ENCODE peak calls at places on chromosomes 6 and 20, in seven cellular contexts. One of them, this sample, is unnamed. For H3K9me3, the result is how much of the 10 kb centered on the place peaks cover.

GRCh38 chr6:144266091-144266649 is 19.0 kb upstream of the UTRN start:
- DNase-seq in HCT116: peak
- DNase-seq in H1: peak
- DNase-seq in SK-N-SH: no peak
- DNase-seq in HepG2: no peak
- DNase-seq in K562: no peak
- DNase-seq in GM12878: no peak
- DNase-seq in this sample: no peak

GRCh38 chr20:4261333-4262284 is 246.3 kb upstream of the RNF24 start:
- DNase-seq in HCT116: no peak
- DNase-seq in H1: no peak
- DNase-seq in SK-N-SH: no peak
- DNase-seq in HepG2: no peak
- DNase-seq in K562: no peak
- DNase-seq in GM12878: no peak
- DNase-seq in this sample: no peak

GRCh38 chr6:148452921-148453320 is 110.3 kb downstream of the SASH1 start:
- DNase-seq in HCT116: no peak
- DNase-seq in H1: no peak
- DNase-seq in SK-N-SH: no peak
- DNase-seq in HepG2: no peak
- DNase-seq in K562: no peak
- DNase-seq in GM12878: no peak
- DNase-seq in this sample: no peak

GRCh38 chr20:57395111-57395959 is 4.1 kb downstream of the RBM38 start:
- DNase-seq in HCT116: no peak
- DNase-seq in H1: no peak
- DNase-seq in SK-N-SH: no peak
- DNase-seq in HepG2: no peak
- DNase-seq in K562: no peak
- DNase-seq in GM12878: no peak
- DNase-seq in this sample: no peak

GRCh38 chr6:82741996-82742385 is 323.6 kb downstream of the UBE3D start:
- DNase-seq in HCT116: no peak
- DNase-seq in H1: no peak
- DNase-seq in SK-N-SH: no peak
- DNase-seq in HepG2: no peak
- DNase-seq in K562: no peak
- DNase-seq in GM12878: no peak
- DNase-seq in this sample: no peak

GRCh38 chr6:156873654-156874380 is 96.6 kb downstream of the ARID1B start:
- DNase-seq in HCT116: no peak
- DNase-seq in H1: no peak
- DNase-seq in SK-N-SH: no peak
- DNase-seq in HepG2: no peak
- DNase-seq in K562: no peak
- DNase-seq in GM12878: no peak
- DNase-seq in this sample: no peak

GRCh38 chr6:170583736-170584180 is 679 bp downstream of the PDCD2 start:
- DNase-seq in HCT116: no peak
- DNase-seq in H1: no peak
- DNase-seq in SK-N-SH: no peak
- DNase-seq in HepG2: no peak
- DNase-seq in K562: no peak
- DNase-seq in GM12878: no peak
- DNase-seq in this sample: no peak

GRCh38 chr6:127342946-127343752 is at the start of gene ECHDC1:
- DNase-seq in HCT116: peak
- DNase-seq in H1: peak
- DNase-seq in SK-N-SH: peak
- DNase-seq in HepG2: peak
- DNase-seq in K562: peak
- DNase-seq in GM12878: no peak
- DNase-seq in this sample: peak

GRCh38 chr6:7747901-7748504 is 22.1 kb downstream of the BMP6 start:
- DNase-seq in HCT116: no peak
- DNase-seq in H1: no peak
- DNase-seq in SK-N-SH: no peak
- DNase-seq in HepG2: no peak
- DNase-seq in K562: no peak
- DNase-seq in GM12878: no peak
- DNase-seq in this sample: no peak

GRCh38 chr20:51930775-51931174 is 128.5 kb upstream of the SALL4 start:
- DNase-seq in HCT116: peak
- DNase-seq in H1: no peak
- DNase-seq in SK-N-SH: no peak
- DNase-seq in HepG2: no peak
- DNase-seq in K562: no peak
- DNase-seq in GM12878: no peak
- DNase-seq in this sample: peak

GRCh38 chr6:146891615-146892265 is 293.0 kb downstream of the ADGB start:
- DNase-seq in HCT116: no peak
- DNase-seq in H1: no peak
- DNase-seq in SK-N-SH: no peak
- DNase-seq in HepG2: no peak
- DNase-seq in K562: no peak
- DNase-seq in GM12878: no peak
- DNase-seq in this sample: no peak

GRCh38 chr20:20161611-20162010 is 109.3 kb downstream of the CFAP61 start:
- DNase-seq in HCT116: no peak
- DNase-seq in H1: no peak
- DNase-seq in SK-N-SH: no peak
- DNase-seq in HepG2: no peak
- DNase-seq in K562: no peak
- DNase-seq in GM12878: no peak
- DNase-seq in this sample: no peak

GRCh38 chr6:112909781-112910180 is 562.7 kb downstream of the RFPL4B start:
- DNase-seq in HCT116: no peak
- DNase-seq in H1: no peak
- DNase-seq in SK-N-SH: no peak
- DNase-seq in HepG2: no peak
- DNase-seq in K562: no peak
- DNase-seq in GM12878: no peak
- DNase-seq in this sample: no peak

GRCh38 chr6:37794825-37795224 is 24.7 kb upstream of the ZFAND3 start:
- DNase-seq in HCT116: no peak
- DNase-seq in H1: no peak
- DNase-seq in SK-N-SH: no peak
- DNase-seq in HepG2: no peak
- DNase-seq in K562: no peak
- DNase-seq in GM12878: no peak
- DNase-seq in this sample: peak

GRCh38 chr6:168162366-168162765 is 83.4 kb upstream of the FRMD1 start:
- DNase-seq in HCT116: no peak
- DNase-seq in H1: no peak
- DNase-seq in SK-N-SH: no peak
- DNase-seq in HepG2: no peak
- DNase-seq in K562: no peak
- DNase-seq in GM12878: no peak
- DNase-seq in this sample: no peak

GRCh38 chr6:111646942-111647341 is 41.3 kb upstream of the TRAF3IP2 start:
- DNase-seq in HCT116: no peak
- DNase-seq in H1: no peak
- DNase-seq in SK-N-SH: no peak
- DNase-seq in HepG2: no peak
- DNase-seq in K562: no peak
- DNase-seq in GM12878: no peak
- DNase-seq in this sample: no peak

GRCh38 chr6:87408721-87409155 is 966 bp downstream of the CFAP206 start:
- DNase-seq in HCT116: no peak
- DNase-seq in H1: no peak
- DNase-seq in SK-N-SH: no peak
- DNase-seq in HepG2: no peak
- DNase-seq in K562: no peak
- DNase-seq in GM12878: no peak
- DNase-seq in this sample: peak

DNA sequence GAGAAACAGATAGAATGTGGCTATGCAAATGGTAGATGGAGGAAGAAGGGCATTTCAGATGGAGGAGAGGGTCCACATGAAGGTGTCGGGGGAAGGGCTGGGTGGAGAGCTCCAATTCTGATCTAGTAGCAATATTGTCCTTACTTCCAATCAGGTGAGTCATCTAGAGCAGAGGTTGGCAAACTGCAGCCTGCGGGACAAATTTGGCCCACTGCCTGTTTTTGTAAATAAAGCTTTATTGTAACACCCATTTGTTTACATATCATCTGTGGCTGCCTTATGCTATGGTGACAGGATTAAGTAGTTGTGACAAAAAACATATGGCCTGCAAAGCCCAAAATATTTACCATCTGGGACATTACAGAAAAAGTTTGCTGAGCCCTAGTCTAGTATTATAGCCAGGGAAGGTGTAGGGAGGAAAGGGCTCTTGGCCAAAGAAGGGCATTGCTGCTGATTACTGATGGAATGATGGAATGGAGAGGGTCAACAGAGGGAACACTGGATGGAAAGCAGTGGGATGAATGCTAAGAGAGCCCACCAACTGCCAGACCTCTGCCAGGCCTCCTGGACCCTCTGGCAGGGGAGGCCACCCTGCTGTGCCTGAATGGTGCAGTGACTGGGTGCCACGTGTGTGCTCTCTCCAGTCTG is 79.8 kb downstream of the SLC22A23 start:
- DNase-seq in HCT116: no peak
- DNase-seq in H1: no peak
- DNase-seq in SK-N-SH: no peak
- DNase-seq in HepG2: peak
- DNase-seq in K562: no peak
- DNase-seq in GM12878: no peak
- DNase-seq in this sample: no peak
- TF ChIP-seq SIN3A in HCT116: no peak
- TF ChIP-seq SIN3A in H1: no peak
- TF ChIP-seq SIN3A in SK-N-SH: no peak
- TF ChIP-seq SIN3A in HepG2: no peak
- TF ChIP-seq SIN3A in K562: no peak
- TF ChIP-seq SIN3A in GM12878: no peak
- TF ChIP-seq SIN3A in this sample: no peak

GRCh38 chr20:56222945-56223344 is 25.6 kb upstream of the MC3R start:
- DNase-seq in HCT116: no peak
- DNase-seq in H1: no peak
- DNase-seq in SK-N-SH: no peak
- DNase-seq in HepG2: no peak
- DNase-seq in K562: no peak
- DNase-seq in GM12878: no peak
- DNase-seq in this sample: no peak
- H3K9me3 ChIP-seq in HCT116: under half
- H3K9me3 ChIP-seq in H1: half or more
- H3K9me3 ChIP-seq in SK-N-SH: under half
- H3K9me3 ChIP-seq in HepG2: under half
- H3K9me3 ChIP-seq in K562: under half
- H3K9me3 ChIP-seq in GM12878: under half
- H3K9me3 ChIP-seq in this sample: under half

DNA sequence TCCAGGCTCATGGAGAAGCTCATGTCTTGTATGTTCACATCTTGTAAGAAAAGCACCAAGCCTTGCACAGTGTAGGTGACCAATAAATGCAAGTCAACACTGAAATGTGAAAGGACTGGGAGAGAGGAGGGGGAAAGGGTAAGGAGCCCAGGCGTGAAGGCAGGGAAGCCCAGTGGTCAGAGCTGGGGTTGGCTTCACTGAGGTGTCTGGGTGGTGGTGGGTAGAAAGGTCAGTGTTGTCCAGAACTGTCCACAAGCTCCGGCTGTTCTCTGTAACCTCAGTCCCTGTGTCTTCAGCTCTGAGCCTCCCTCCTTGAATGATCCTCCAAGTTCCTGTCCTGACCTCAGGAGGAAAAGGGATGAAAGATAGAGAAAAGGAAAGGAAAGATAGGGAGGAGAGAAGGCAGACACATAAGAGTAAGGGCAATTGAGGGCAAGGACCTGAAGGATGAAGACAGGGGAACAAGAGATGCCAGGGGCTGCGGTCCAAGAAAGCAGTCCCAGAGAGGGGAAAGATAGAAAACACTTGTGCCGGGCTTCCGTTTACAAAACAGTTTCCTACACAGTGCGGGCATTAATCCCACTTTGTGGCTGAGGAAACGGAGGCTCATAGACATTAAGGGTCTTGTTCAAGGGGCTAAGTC is 2.4 kb upstream of the TNXB start:
- DNase-seq in HCT116: no peak
- DNase-seq in H1: no peak
- DNase-seq in SK-N-SH: no peak
- DNase-seq in HepG2: no peak
- DNase-seq in K562: no peak
- DNase-seq in GM12878: no peak
- DNase-seq in this sample: no peak
- TF ChIP-seq POLR2AphosphoS5 in HCT116: no peak
- TF ChIP-seq POLR2AphosphoS5 in H1: no peak
- TF ChIP-seq POLR2AphosphoS5 in SK-N-SH: no peak
- TF ChIP-seq POLR2AphosphoS5 in HepG2: no peak
- TF ChIP-seq POLR2AphosphoS5 in K562: no peak
- TF ChIP-seq POLR2AphosphoS5 in GM12878: no peak
- TF ChIP-seq POLR2AphosphoS5 in this sample: peak

DNA sequence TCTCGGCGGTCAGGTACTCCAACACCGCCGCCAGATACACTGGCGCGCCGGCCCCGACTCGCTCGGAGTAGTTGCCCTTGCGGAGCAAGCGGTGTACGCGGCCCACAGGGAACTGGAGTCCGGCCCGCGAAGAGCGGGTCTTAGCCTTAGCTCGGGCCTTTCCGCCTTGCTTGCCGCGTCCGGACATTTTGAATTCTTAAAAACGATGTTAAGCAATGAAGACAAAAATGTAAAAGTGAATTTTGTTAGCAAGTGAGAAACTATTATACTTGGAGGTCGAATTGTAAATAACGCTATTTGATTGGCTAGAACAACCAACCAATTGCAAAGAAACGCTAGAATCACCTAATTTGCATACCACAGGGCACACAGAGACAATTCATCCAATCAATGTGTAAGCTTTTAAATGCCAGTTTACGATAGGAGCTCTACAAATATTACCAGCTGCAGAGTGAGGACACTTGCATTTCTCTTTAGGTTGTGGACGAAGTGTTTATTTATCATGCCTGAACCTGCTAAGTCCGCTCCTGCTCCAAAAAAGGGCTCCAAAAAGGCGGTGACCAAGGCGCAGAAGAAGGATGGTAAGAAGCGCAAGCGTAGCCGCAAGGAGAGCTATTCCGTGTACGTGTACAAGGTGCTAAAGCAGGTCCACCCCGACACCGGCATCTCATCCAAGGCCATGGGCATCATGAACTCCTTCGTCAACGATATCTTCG is 112.0 kb downstream of the HFE start:
- DNase-seq in HCT116: peak
- DNase-seq in H1: peak
- DNase-seq in SK-N-SH: peak
- DNase-seq in HepG2: peak
- DNase-seq in K562: peak
- DNase-seq in GM12878: peak
- DNase-seq in this sample: peak
- TF ChIP-seq SIN3A in HCT116: peak
- TF ChIP-seq SIN3A in H1: no peak
- TF ChIP-seq SIN3A in SK-N-SH: peak
- TF ChIP-seq SIN3A in HepG2: peak
- TF ChIP-seq SIN3A in K562: peak
- TF ChIP-seq SIN3A in GM12878: no peak
- TF ChIP-seq SIN3A in this sample: no peak

GRCh38 chr6:27388293-27389197 is at the start of gene ZNF391:
- DNase-seq in HCT116: peak
- DNase-seq in H1: peak
- DNase-seq in SK-N-SH: peak
- DNase-seq in HepG2: peak
- DNase-seq in K562: peak
- DNase-seq in GM12878: peak
- DNase-seq in this sample: peak

GRCh38 chr6:27392623-27393022 is 4.1 kb downstream of the ZNF391 start:
- DNase-seq in HCT116: no peak
- DNase-seq in H1: no peak
- DNase-seq in SK-N-SH: no peak
- DNase-seq in HepG2: no peak
- DNase-seq in K562: no peak
- DNase-seq in GM12878: no peak
- DNase-seq in this sample: no peak

GRCh38 chr6:27394073-27394472 is 5.5 kb downstream of the ZNF391 start:
- DNase-seq in HCT116: no peak
- DNase-seq in H1: no peak
- DNase-seq in SK-N-SH: no peak
- DNase-seq in HepG2: no peak
- DNase-seq in K562: no peak
- DNase-seq in GM12878: no peak
- DNase-seq in this sample: no peak
- H3K9me3 ChIP-seq in HCT116: under half
- H3K9me3 ChIP-seq in H1: under half
- H3K9me3 ChIP-seq in SK-N-SH: under half
- H3K9me3 ChIP-seq in HepG2: under half
- H3K9me3 ChIP-seq in K562: under half
- H3K9me3 ChIP-seq in GM12878: under half
- H3K9me3 ChIP-seq in this sample: under half

This sample was measured in Panc1.